ENCODE peak calls at places on chromosomes 3 and 15, in nine cellular contexts. B, W, U, Z, I, F, E, X and G are unnamed samples.

GRCh38 chr3:12193485-12194165 is 34.9 kb upstream of the TIMP4 start:
- DNase-seq in U (peak; percentile 44), B (peak; percentile 86), F (peak; percentile 61), X (no peak), W (no peak), E (peak; percentile 75), I (no peak), Z (no peak), G (no peak)

GRCh38 chr3:51682079-51682478 is 11.0 kb downstream of the TEX264 start:
- DNase-seq in E (peak; percentile 93), F (peak; percentile 74), U (peak; percentile 56), W (no peak), B (peak; percentile 76), Z (peak; percentile 83), I (no peak), X (no peak), G (peak; percentile 80)

GRCh38 chr3:189841474-189842205 is 210.5 kb downstream of the TP63 start:
- DNase-seq in E (no peak), Z (no peak), I (no peak), X (no peak), U (no peak), W (no peak), F (no peak), B (no peak), G (no peak)

GRCh38 chr3:100089802-100090668 is 24.3 kb downstream of the FILIP1L start:
- DNase-seq in X (no peak), E (no peak), Z (no peak), B (no peak), F (no peak), U (no peak), I (no peak), W (no peak), G (no peak)

GRCh38 chr15:66744610-66745279 is 42.7 kb downstream of the SMAD6 start:
- DNase-seq in U (no peak), Z (peak; percentile 32), E (no peak), W (no peak), I (no peak), X (no peak), B (no peak), F (no peak), G (no peak)

GRCh38 chr3:15221574-15222217 is 15.7 kb downstream of the CAPN7 start:
- DNase-seq in F (no peak), X (no peak), U (no peak), Z (no peak), W (no peak), I (no peak), B (no peak), E (no peak), G (no peak)

GRCh38 chr15:43511012-43511885 is 6.2 kb upstream of the MAP1A start:
- DNase-seq in Z (no peak), F (no peak), W (no peak), E (no peak), U (no peak), I (no peak), B (no peak), X (no peak), G (no peak)

GRCh38 chr3:134103470-134103869 is 73.7 kb upstream of the SLCO2A1 start:
- DNase-seq in U (no peak), F (no peak), X (no peak), W (no peak), B (no peak), Z (no peak), E (no peak), I (no peak), G (no peak)

GRCh38 chr15:62989366-62990055 is 53.0 kb upstream of the TPM1 start:
- DNase-seq in Z (no peak), I (no peak), X (no peak), F (no peak), E (no peak), U (no peak), W (no peak), B (no peak), G (no peak)

GRCh38 chr15:82056900-82057825 is 11.3 kb upstream of the MEX3B start:
- DNase-seq in E (no peak), B (no peak), W (no peak), Z (no peak), X (no peak), U (no peak), I (no peak), F (no peak), G (no peak)

GRCh38 chr3:85303156-85303555 is 344.4 kb downstream of the CADM2 start:
- DNase-seq in W (no peak), I (no peak), Z (no peak), U (no peak), B (no peak), X (no peak), F (no peak), E (no peak), G (no peak)

DNA sequence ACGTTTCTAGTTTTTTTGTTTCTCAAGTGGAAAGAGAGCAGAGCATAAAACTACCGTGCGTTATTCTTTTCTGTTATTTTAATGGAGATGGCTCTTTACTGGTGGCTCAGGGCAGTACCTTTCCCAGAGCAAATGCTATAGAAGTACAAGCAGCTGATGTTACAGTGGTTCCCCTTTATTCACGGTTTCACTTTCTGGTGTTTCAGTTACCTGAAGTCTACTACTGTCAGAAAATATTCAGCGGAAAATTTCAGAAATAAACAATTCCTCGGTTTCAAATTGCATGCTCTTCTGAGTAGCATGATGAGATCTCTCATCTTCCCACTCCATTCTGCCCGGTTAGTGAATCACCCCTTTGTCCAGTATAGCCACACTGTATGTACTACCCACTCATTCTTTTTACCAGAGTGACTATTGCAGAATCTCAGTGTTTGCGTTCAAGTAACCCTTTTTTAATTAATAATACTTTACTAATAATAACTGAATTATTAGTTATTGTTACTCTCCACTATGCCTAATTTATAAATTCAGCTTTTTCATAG is 597.5 kb upstream of the ROBO2 start:
- DNase-seq in X (no peak), I (no peak), W (no peak), B (no peak), E (no peak), U (no peak), Z (no peak), F (no peak), G (no peak)
- TF ChIP-seq POLR2AphosphoS5 in X (no peak), I (no peak), W (no peak), B (no peak), E (no peak), U (no peak), Z (no peak), F (no peak), G (no peak)

DNA sequence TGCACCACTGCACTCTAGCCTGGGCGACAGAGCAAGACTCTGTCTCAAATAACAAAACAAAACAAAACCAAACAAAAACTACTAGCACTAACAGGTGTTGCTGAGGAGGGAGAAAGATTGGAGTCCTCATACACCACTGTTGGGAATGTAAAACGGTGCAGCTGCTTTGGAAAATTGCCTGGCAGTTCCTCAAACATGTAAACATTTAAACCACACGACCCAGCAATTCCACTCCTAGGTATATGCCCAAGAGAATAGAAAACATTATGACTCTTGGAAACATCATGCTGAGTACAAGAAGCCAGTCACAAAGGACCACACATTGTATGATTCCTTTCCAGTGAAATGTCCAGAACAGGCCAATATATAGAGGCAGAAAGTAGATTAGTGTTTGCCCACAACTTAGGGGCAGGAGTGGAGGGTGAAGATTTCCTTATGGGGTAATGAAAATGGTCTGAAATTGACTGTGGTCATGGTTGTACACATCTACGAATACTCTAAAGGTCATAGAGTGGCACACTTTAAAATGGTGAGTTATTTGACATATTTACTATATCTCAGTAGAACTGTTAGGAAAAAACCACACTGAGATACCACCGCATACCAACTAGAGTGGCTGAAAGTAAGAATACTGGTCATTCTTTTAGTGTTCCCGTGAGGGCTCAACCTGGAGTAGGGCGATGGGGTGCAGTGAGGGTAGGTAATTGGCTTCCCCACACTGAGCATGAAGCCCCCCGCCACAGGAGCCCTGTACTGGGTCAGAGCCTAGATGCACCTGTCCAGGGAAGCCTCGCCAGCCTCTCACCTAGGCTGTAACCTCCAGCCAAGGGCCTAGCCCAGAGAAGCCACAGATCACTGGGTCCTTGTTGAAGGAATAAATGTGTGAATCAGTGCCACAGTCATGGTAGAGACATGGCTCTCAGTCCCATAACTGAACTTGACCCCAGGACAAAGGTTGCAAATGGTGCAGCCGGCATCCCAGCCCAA is 131.1 kb downstream of the NUP210 start:
- DNase-seq in I (no peak), U (no peak), W (no peak), Z (peak; percentile 40), E (no peak), X (no peak), F (no peak), B (no peak), G (no peak)
- H3K27ac ChIP-seq in I (no peak overlapping the region), U (no peak overlapping the region), W (no peak overlapping the region), Z (no peak overlapping the region), E (no peak overlapping the region), X (no peak overlapping the region), F (no peak overlapping the region), B (no peak overlapping the region), G (no peak overlapping the region)

DNA sequence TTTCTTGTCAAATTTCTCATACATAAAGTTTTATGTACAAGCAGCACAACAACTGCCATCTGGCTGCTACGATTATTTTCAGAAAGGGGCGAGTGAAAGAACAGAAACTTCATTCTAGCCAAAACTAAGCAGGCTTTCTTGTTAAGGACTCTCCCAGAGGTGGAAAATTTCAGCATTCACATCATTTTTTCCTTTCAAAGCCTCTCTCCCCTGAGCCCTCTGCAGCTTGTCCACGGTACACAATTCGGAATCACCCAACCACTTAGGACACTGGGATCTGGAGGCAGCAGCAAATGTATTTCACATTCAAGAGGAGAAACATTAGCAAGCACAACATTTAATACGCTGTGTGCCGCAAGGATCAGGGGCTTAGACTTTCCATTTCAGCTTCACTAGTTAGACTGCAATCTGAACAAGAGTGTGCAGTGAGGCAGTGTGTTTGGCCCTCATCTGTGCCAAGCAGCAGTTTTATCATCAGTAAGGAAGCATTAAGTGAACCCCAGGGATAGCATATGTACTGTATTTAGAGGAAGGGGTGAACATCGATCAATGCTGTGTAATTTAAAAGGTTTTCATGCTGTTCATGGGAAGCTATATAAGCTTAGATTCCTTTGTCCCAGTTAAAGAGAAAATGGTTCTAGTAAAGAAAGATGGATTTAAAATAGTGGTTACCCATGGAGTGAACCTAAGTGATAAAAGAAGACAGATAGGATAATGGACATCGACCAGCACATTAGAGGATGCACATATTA is 504.9 kb downstream of the TBL1XR1 start:
- DNase-seq in E (no peak), I (no peak), W (no peak), X (no peak), B (no peak), U (no peak), F (no peak), Z (no peak), G (no peak)
- TF ChIP-seq POLR2AphosphoS5 in E (no peak), I (no peak), W (no peak), X (no peak), B (no peak), U (no peak), F (no peak), Z (no peak), G (no peak)

GRCh38 chr3:181943285-181943684 is 231.6 kb downstream of the SOX2 start:
- DNase-seq in B (no peak), F (no peak), W (no peak), U (no peak), I (no peak), X (no peak), Z (no peak), E (no peak), G (no peak)

GRCh38 chr3:181952221-181952620 is 240.5 kb downstream of the SOX2 start:
- DNase-seq in U (no peak), E (no peak), I (no peak), F (no peak), W (no peak), Z (no peak), B (no peak), X (no peak), G (no peak)

GRCh38 chr3:181948286-181948685 is 236.6 kb downstream of the SOX2 start:
- DNase-seq in F (no peak), W (no peak), Z (no peak), U (no peak), B (no peak), E (no peak), X (no peak), I (no peak), G (no peak)

GRCh38 chr3:181947606-181948005 is 235.9 kb downstream of the SOX2 start:
- DNase-seq in W (no peak), Z (no peak), U (no peak), X (no peak), B (no peak), I (no peak), E (no peak), F (no peak), G (no peak)
- H3K27ac ChIP-seq in W (no peak overlapping the region), Z (no peak overlapping the region), U (no peak overlapping the region), X (no peak overlapping the region), B (no peak overlapping the region), I (no peak overlapping the region), E (no peak overlapping the region), F (no peak overlapping the region), G (no peak overlapping the region)